ENCODE peak calls at places on chromosome 14, in seven cellular contexts. K, J, P, V, I, N and U are unnamed samples.

GRCh38 chr14:101500681-101501080 is 60.6 kb upstream of the DIO3 start:
- DNase-seq in K (no peak), J (no peak), P (no peak), V (no peak), I (no peak), N (no peak), U (peak; percentile 4)

GRCh38 chr14:24260780-24261157 is 2.2 kb downstream of the TGM1 start:
- DNase-seq in K (no peak), J (no peak), P (no peak), V (no peak), I (no peak), N (no peak), U (no peak)

GRCh38 chr14:100045687-100046344 is 19.4 kb upstream of the EVL start:
- DNase-seq in K (no peak), J (no peak), P (no peak), V (no peak), I (no peak), N (no peak), U (no peak)

GRCh38 chr14:22221508-22221907 is 367.5 kb downstream of the DAD1 start:
- DNase-seq in K (no peak), J (no peak), P (no peak), V (peak; percentile 49), I (no peak), N (no peak), U (no peak)

GRCh38 chr14:74843653-74844052 is 32.3 kb downstream of the PROX2 start:
- DNase-seq in K (no peak), J (no peak), P (no peak), V (peak; percentile 54), I (no peak), N (no peak), U (no peak)

GRCh38 chr14:69483765-69484443 is 624 bp upstream of the PLEKHD1 start:
- DNase-seq in K (no peak), J (no peak), P (peak; percentile 46), V (peak; percentile 13), I (no peak), N (no peak), U (no peak)

GRCh38 chr14:32588448-32589320 is 259.6 kb downstream of the AKAP6 start:
- DNase-seq in K (no peak), J (peak; percentile 13), P (no peak), V (peak; percentile 65), I (no peak), N (no peak), U (no peak)

GRCh38 chr14:94395306-94395899 is 7.0 kb upstream of the SERPINA1 start:
- DNase-seq in K (no peak), J (no peak), P (no peak), V (no peak), I (no peak), N (no peak), U (no peak)

GRCh38 chr14:75252254-75252837 is 26.3 kb upstream of the FOS start:
- DNase-seq in K (no peak), J (no peak), P (no peak), V (no peak), I (no peak), N (no peak), U (peak; percentile 59)

GRCh38 chr14:43116341-43116740 is 1390.7 kb downstream of the FSCB start:
- DNase-seq in K (no peak), J (no peak), P (no peak), V (no peak), I (no peak), N (no peak), U (no peak)

GRCh38 chr14:35963209-35963608 is 137.1 kb downstream of the BRMS1L start:
- DNase-seq in K (no peak), J (no peak), P (no peak), V (no peak), I (no peak), N (no peak), U (no peak)

GRCh38 chr14:50363734-50364113 is 33.0 kb downstream of the CDKL1 start:
- DNase-seq in K (peak; percentile 29), J (peak; percentile 88), P (no peak), V (peak; percentile 18), I (no peak), N (no peak), U (no peak)

GRCh38 chr14:76829650-76830421 is 3.6 kb downstream of the LRRC74A start:
- DNase-seq in K (no peak), J (no peak), P (peak; percentile 87), V (no peak), I (peak; percentile 86), N (no peak), U (no peak)

GRCh38 chr14:36281309-36281708 is 39.1 kb downstream of the MBIP start:
- DNase-seq in K (no peak), J (no peak), P (no peak), V (no peak), I (no peak), N (no peak), U (no peak)

GRCh38 chr14:31939934-31940333 is 137.2 kb upstream of the ARHGAP5 start:
- DNase-seq in K (no peak), J (no peak), P (no peak), V (no peak), I (no peak), N (no peak), U (no peak)

GRCh38 chr14:68608235-68608962 is 184.5 kb downstream of the ZFP36L1 start:
- DNase-seq in K (no peak), J (no peak), P (no peak), V (no peak), I (peak; percentile 55), N (no peak), U (peak; percentile 80)

GRCh38 chr14:26729851-26730250 is 132.0 kb upstream of the NOVA1 start:
- DNase-seq in K (no peak), J (no peak), P (no peak), V (no peak), I (no peak), N (no peak), U (no peak)

GRCh38 chr14:26735811-26736210 is 138.0 kb upstream of the NOVA1 start:
- DNase-seq in K (no peak), J (no peak), P (no peak), V (no peak), I (no peak), N (no peak), U (no peak)

DNA sequence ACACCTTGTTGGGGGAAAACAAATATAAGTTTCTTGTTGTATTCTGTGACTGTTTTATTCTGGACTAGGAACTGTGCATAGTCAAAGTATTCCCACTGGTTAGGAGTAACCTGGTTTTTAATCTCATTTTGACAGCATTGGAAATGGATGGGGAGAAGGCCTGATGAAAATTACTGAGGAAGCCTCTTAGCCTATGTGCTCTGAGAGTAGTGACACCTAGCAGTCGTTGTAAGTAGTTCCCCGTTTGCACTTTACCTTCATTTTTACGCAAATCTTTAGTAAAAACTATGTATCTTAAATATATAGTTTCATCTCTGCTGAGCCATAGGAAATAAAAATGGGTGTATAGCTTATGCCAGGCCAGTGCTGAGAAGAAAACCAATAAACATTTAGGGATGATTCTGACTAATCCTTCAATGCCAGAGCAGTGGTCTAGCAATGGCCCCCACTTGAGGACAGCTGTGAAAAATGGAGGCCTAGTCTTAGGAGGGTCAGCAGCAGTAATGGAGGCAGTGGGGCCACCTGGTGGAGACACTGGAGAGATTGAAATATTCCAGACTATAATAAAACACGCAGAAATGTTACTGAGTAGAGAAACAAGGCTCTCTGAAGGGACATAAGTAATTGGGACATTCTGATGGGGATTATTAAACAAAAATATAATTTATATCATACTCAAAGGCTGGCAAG is 133.2 kb upstream of the NOVA1 start:
- DNase-seq in K (no peak), J (no peak), P (peak; percentile 39), V (peak; percentile 3), I (no peak), N (no peak), U (no peak)
- TF ChIP-seq CTCF in K (no peak), J (peak; percentile 6), P (peak; percentile 70), V (peak; percentile 50), I (peak; percentile 22), N (peak; percentile 40), U (peak; percentile 13)

GRCh38 chr14:98785578-98785977 is 486.4 kb downstream of the BCL11B start:
- DNase-seq in K (no peak), J (no peak), P (no peak), V (no peak), I (no peak), N (no peak), U (no peak)

GRCh38 chr14:98786456-98786855 is 485.5 kb downstream of the BCL11B start:
- DNase-seq in K (no peak), J (no peak), P (no peak), V (no peak), I (no peak), N (no peak), U (no peak)

GRCh38 chr14:98782062-98782461 is 489.9 kb downstream of the BCL11B start:
- DNase-seq in K (no peak), J (no peak), P (no peak), V (no peak), I (no peak), N (no peak), U (no peak)
- H3K27me3 ChIP-seq in K (no peaks in the 10 kb centered on the region), J (no peaks in the 10 kb centered on the region), P (peaks cover 4% of the 10 kb centered on the region), V (no peaks in the 10 kb centered on the region), I (peaks cover 18% of the 10 kb centered on the region), N (no peaks in the 10 kb centered on the region), U (no peaks in the 10 kb centered on the region)

GRCh38 chr14:95623195-95623594 is 63.0 kb upstream of the TCL1B start:
- DNase-seq in K (no peak), J (no peak), P (no peak), V (no peak), I (no peak), N (no peak), U (no peak)

GRCh38 chr14:95619785-95620417 is 66.3 kb upstream of the TCL1B start:
- DNase-seq in K (no peak), J (no peak), P (no peak), V (no peak), I (no peak), N (no peak), U (no peak)

GRCh38 chr14:95620659-95621059 is 65.6 kb upstream of the TCL1B start:
- DNase-seq in K (peak; percentile 26), J (no peak), P (no peak), V (no peak), I (no peak), N (no peak), U (no peak)
- H3K4me3 ChIP-seq in K (no peak overlapping the region), J (no peak overlapping the region), P (no peak overlapping the region), V (no peak overlapping the region), I (peak overlapping the region; percentile 30), N (no peak overlapping the region), U (no peak overlapping the region)

GRCh38 chr14:90851327-90852036 is 35.3 kb upstream of the TTC7B start:
- DNase-seq in K (no peak), J (no peak), P (no peak), V (no peak), I (no peak), N (no peak), U (no peak)
- TF ChIP-seq CTCF in K (no peak), J (no peak), P (no peak), V (no peak), I (no peak), N (no peak), U (no peak)

GRCh38 chr14:56805992-56806737 is 4.1 kb downstream of the OTX2 start:
- DNase-seq in K (no peak), J (no peak), P (no peak), V (no peak), I (no peak), N (no peak), U (no peak)
- H3K27me3 ChIP-seq in K (peaks cover 37% of the 10 kb centered on the region), J (peaks cover 20% of the 10 kb centered on the region), P (peaks cover 99% of the 10 kb centered on the region), V (peaks cover 87% of the 10 kb centered on the region), I (peaks cover 100% of the 10 kb centered on the region), N (peaks cover 80% of the 10 kb centered on the region), U (peaks cover 96% of the 10 kb centered on the region)